ENCODE peak calls at places on chromosomes 12 and 14, in ten cellular contexts. I is anterior cingulate cortex, W is hypothalamus, Z is cerebellum, X is glutamatergic neuron, N is NB4, F is HCT116, S is neural crest cell, M is ACHN, G is astrocyte of the spinal cord. O is an unnamed sample.

GRCh38 chr12:21483531-21483930 is 17.9 kb downstream of the RECQL start:
- DNase-seq in N (no peak), Z (no peak), M (no peak), X (no peak), I (no peak), W (no peak), F (no peak), S (no peak), G (no peak), O (no peak)

GRCh38 chr12:98803468-98804209 is 158.5 kb downstream of the APAF1 start:
- DNase-seq in N (no peak), W (no peak), M (no peak), X (no peak), F (peak; percentile 4), G (no peak), Z (no peak), I (no peak), S (no peak), O (no peak)

GRCh38 chr14:23095196-23096108 is at the start of gene C14orf119:
- DNase-seq in I (no peak), G (peak; percentile 100), N (peak; percentile 99), X (peak; percentile 100), F (peak; percentile 99), M (peak; percentile 99), S (no peak), Z (peak; percentile 100), W (no peak), O (no peak)

GRCh38 chr12:79420146-79420618 is 270.6 kb downstream of the PAWR start:
- DNase-seq in F (peak; percentile 45), I (no peak), M (peak; percentile 96), G (peak; percentile 93), W (no peak), S (no peak), X (no peak), Z (no peak), N (peak; percentile 12), O (no peak)

GRCh38 chr14:104753528-104754212 is 723 bp downstream of the SIVA1 start:
- DNase-seq in S (no peak), M (no peak), X (no peak), Z (no peak), I (no peak), W (no peak), G (no peak), N (no peak), F (no peak), O (no peak)

GRCh38 chr12:497501-498160 is 37.9 kb downstream of the B4GALNT3 start:
- DNase-seq in W (no peak), I (no peak), X (no peak), N (no peak), S (no peak), G (no peak), F (no peak), Z (no peak), M (no peak), O (no peak)

GRCh38 chr14:98350213-98350612 is 921.8 kb downstream of the BCL11B start:
- DNase-seq in F (no peak), Z (no peak), G (no peak), I (no peak), X (no peak), S (no peak), N (no peak), M (no peak), W (no peak), O (no peak)

GRCh38 chr14:88422919-88423318 is 37.5 kb downstream of the SPATA7 start:
- DNase-seq in S (no peak), G (peak; percentile 46), X (no peak), Z (no peak), W (no peak), I (no peak), M (peak; percentile 7), F (no peak), N (peak; percentile 4), O (peak; percentile 44)

GRCh38 chr12:26787125-26787495 is 45.9 kb downstream of the ITPR2 start:
- DNase-seq in M (peak; percentile 59), N (no peak), G (peak; percentile 85), S (no peak), W (no peak), X (no peak), F (no peak), I (no peak), Z (no peak), O (no peak)

GRCh38 chr12:19244312-19244711 is 114.8 kb downstream of the PLEKHA5 start:
- DNase-seq in M (no peak), N (no peak), G (no peak), W (no peak), F (no peak), S (no peak), I (no peak), Z (no peak), X (no peak), O (no peak)

GRCh38 chr12:43805149-43805856 is 814 bp downstream of the TWF1 start:
- DNase-seq in I (no peak), S (no peak), N (peak; percentile 42), W (no peak), X (no peak), F (no peak), G (peak; percentile 22), M (peak; percentile 37), Z (peak; percentile 2), O (no peak)

GRCh38 chr14:89378119-89378518 is 38.9 kb downstream of the FOXN3 start:
- DNase-seq in Z (peak; percentile 48), W (no peak), S (no peak), G (peak; percentile 72), N (no peak), I (no peak), F (no peak), X (peak; percentile 34), M (no peak), O (no peak)

GRCh38 chr14:63614964-63615363 is 26.7 kb downstream of the WDR89 start:
- DNase-seq in M (no peak), S (no peak), G (peak; percentile 51), I (no peak), N (no peak), W (no peak), X (no peak), Z (no peak), F (no peak), O (no peak)

GRCh38 chr12:107903377-107904061 is 129.0 kb downstream of the ASCL4 start:
- DNase-seq in N (peak; percentile 85), G (peak; percentile 5), I (no peak), F (no peak), X (peak; percentile 89), S (peak; percentile 36), M (peak; percentile 51), Z (peak; percentile 25), W (no peak), O (peak; percentile 80)

GRCh38 chr14:53571990-53572389 is 384.6 kb downstream of the BMP4 start:
- DNase-seq in F (no peak), W (no peak), Z (no peak), X (no peak), S (no peak), I (no peak), N (no peak), G (no peak), M (no peak), O (no peak)

GRCh38 chr12:75814856-75815754 is 216.5 kb downstream of the PHLDA1 start:
- DNase-seq in M (peak; percentile 95), I (no peak), G (peak; percentile 98), W (no peak), S (no peak), N (peak; percentile 23), F (no peak), X (no peak), Z (no peak), O (peak; percentile 48)

GRCh38 chr12:98592825-98593322 is 612 bp upstream of the SLC25A3 start:
- DNase-seq in F (no peak), G (no peak), X (no peak), S (no peak), I (no peak), N (peak; percentile 48), W (no peak), Z (no peak), M (peak; percentile 35), O (no peak)

GRCh38 chr12:8785499-8785898 is 36.9 kb upstream of the A2ML1 start:
- DNase-seq in G (no peak), X (no peak), N (no peak), S (no peak), M (no peak), W (no peak), I (no peak), F (no peak), Z (no peak), O (no peak)

O was measured in MV-4-11.